ENCODE peak calls at places on chromosomes 16 and 17, in ten cellular contexts. L is AG10803; P is CD8-positive, alpha-beta T cell; U is WTC11; H is AG04450; O is choroid plexus epithelial cell; N is B cell; X is HL-60; T is CD4-positive, alpha-beta T cell; Z is tibial artery. I is an unnamed sample.

GRCh38 chr16:1929105-1929504 is 10.9 kb upstream of the HS3ST6 start:
- DNase-seq in P (no peak), N (no peak), L (peak), T (no peak), X (no peak), Z (no peak), U (no peak), O (no peak), H (no peak), I (no peak)

GRCh38 chr16:22816475-22816874 is 2.5 kb downstream of the HS3ST2 start:
- DNase-seq in L (no peak), T (no peak), O (no peak), U (no peak), X (no peak), H (no peak), N (no peak), Z (no peak), P (no peak), I (no peak)

GRCh38 chr17:47267354-47267828 is 13.8 kb downstream of the ITGB3 start:
- DNase-seq in N (no peak), P (no peak), O (peak), H (peak), U (no peak), Z (no peak), T (no peak), L (peak), X (no peak), I (peak)

GRCh38 chr16:69831212-69832123 is 69.3 kb downstream of the WWP2 start:
- DNase-seq in N (no peak), X (no peak), T (no peak), L (peak), U (no peak), P (no peak), O (peak), Z (no peak), H (no peak), I (peak)

GRCh38 chr16:77459534-77460412 is 24.9 kb upstream of the ADAMTS18 start:
- DNase-seq in L (no peak), H (no peak), N (no peak), Z (no peak), U (no peak), O (peak), X (no peak), P (no peak), T (no peak), I (no peak)

GRCh38 chr17:52827526-52827925 is 669.0 kb upstream of the CA10 start:
- DNase-seq in Z (no peak), N (no peak), H (no peak), U (no peak), L (no peak), T (no peak), O (no peak), X (no peak), P (no peak), I (no peak)

GRCh38 chr16:22300427-22301071 is 3.3 kb downstream of the POLR3E start:
- DNase-seq in U (peak), Z (no peak), X (no peak), O (peak), L (peak), N (no peak), T (peak), P (peak), H (peak), I (peak)

GRCh38 chr17:48488548-48489106 is 42.2 kb downstream of the HOXB1 start:
- DNase-seq in X (no peak), O (no peak), U (no peak), H (no peak), L (no peak), Z (no peak), P (no peak), T (no peak), N (no peak), I (no peak)

GRCh38 chr17:38602862-38603785 is 2.6 kb downstream of the SRCIN1 start:
- DNase-seq in H (no peak), L (no peak), X (no peak), N (no peak), O (no peak), Z (no peak), T (no peak), P (no peak), U (no peak), I (no peak)

DNA sequence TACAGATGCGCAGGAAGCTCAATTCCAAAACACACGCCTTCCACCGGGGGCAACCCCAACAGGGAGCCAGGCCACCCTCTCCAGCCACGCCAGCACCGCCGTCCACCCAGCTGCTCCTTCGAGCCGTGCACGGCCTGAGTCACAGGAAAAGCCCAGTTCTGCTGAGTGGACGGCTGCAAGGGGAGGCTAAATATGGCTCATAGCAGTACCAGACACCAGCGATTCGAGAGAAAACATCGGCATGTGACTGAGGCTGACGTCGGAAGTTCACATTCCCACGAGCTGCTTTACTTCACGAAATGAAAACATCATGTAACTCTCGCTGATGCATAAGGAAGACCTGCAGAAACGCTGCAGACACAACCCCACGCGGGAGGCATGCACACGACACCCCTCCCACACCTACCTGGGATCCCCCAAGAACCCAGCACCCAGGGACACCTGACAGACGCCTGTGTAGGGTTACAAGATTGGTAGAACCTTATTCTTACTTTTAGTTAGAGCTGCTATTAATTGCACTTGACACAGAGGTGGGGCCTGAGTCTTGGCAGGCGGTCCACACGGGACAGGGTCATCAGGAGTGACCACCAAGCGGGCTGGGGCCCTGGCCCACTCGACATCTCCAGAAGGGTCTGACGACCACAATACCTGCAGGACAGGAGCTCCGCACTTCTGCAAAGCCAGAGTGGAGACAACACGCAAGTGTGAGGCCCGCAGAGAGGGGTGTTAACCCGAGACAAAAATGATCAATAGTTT is 116.8 kb downstream of the ANKRD11 start:
- DNase-seq in H (no peak), X (no peak), N (no peak), L (peak), O (peak), U (no peak), P (no peak), Z (peak), T (no peak), I (no peak)
- TF ChIP-seq CTCF in H (no peak), X (no peak), N (no peak), L (no peak), O (no peak), U (no peak), P (no peak), Z (no peak), T (no peak), I (no peak)

GRCh38 chr16:66277311-66278070 is 89.0 kb upstream of the CDH5 start:
- DNase-seq in U (no peak), Z (no peak), N (no peak), H (no peak), O (no peak), L (no peak), T (no peak), X (no peak), P (no peak), I (no peak)

GRCh38 chr16:66273644-66274334 is 92.7 kb upstream of the CDH5 start:
- DNase-seq in O (peak), P (no peak), L (peak), H (no peak), U (peak), Z (no peak), N (no peak), X (no peak), T (no peak), I (peak)

GRCh38 chr16:66274335-66275110 is 92.0 kb upstream of the CDH5 start:
- DNase-seq in H (no peak), L (peak), N (no peak), O (peak), U (no peak), P (no peak), X (no peak), Z (no peak), T (no peak), I (peak)

GRCh38 chr16:66278111-66278531 is 88.4 kb upstream of the CDH5 start:
- DNase-seq in O (no peak), H (no peak), T (no peak), L (no peak), X (no peak), Z (no peak), N (no peak), U (no peak), P (no peak), I (no peak)

GRCh38 chr16:66275795-66276428 is 90.6 kb upstream of the CDH5 start:
- DNase-seq in O (peak), P (no peak), U (peak), T (no peak), X (no peak), L (peak), Z (no peak), N (no peak), H (no peak), I (peak)
- TF ChIP-seq CTCF in O (peak), P (no peak), U (peak), T (peak), X (peak), L (peak), Z (peak), N (peak), H (peak), I (peak)

GRCh38 chr17:3639981-3640596 is 3.5 kb downstream of the CTNS start:
- DNase-seq in N (no peak), L (peak), H (no peak), U (no peak), P (no peak), X (no peak), O (peak), T (no peak), Z (no peak), I (peak)

GRCh38 chr17:3641014-3641413 is 4.5 kb downstream of the CTNS start:
- DNase-seq in Z (no peak), O (no peak), L (no peak), H (no peak), P (no peak), T (no peak), N (no peak), X (no peak), U (no peak), I (no peak)

GRCh38 chr17:3636908-3637373 is 381 bp downstream of the CTNS start:
- DNase-seq in P (peak), X (no peak), O (no peak), N (no peak), U (peak), L (no peak), H (no peak), T (peak), Z (no peak), I (no peak)

GRCh38 chr17:3636154-3636907 is at the start of the genes CTNS and SHPK:
- DNase-seq in O (peak), P (peak), T (peak), U (peak), L (peak), Z (peak), X (peak), N (peak), H (peak), I (peak)

GRCh38 chr17:3635474-3636153 is 436 bp downstream of the SHPK start:
- DNase-seq in H (no peak), L (no peak), X (no peak), N (no peak), T (no peak), Z (no peak), U (no peak), P (no peak), O (no peak), I (no peak)
- TF ChIP-seq CTCF in H (no peak), L (no peak), X (no peak), N (no peak), T (no peak), Z (no peak), U (no peak), P (no peak), O (no peak), I (no peak)

DNA sequence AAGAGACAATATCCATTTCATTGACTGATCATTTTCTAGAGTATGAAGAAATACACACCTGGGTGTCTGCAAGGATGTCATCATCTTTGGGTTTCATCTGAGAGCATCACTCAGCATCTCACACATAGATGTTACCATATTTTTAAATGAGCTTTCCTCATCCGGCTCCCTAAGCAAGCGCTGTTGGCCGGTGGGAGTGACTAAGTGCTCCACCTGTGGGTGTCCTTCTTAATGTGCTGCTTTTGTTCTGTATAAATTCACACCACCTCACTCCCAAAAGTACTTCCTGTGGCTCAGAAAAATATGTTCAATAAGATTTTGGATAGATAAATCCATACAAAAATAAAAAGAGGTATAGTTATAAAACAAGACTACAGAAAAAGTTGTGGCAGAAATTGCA is 7.4 kb downstream of the SSTR2 start:
- DNase-seq in L (no peak), Z (no peak), X (no peak), O (no peak), P (no peak), T (no peak), H (no peak), U (no peak), N (no peak), I (no peak)
- TF ChIP-seq CTCF in L (no peak), Z (no peak), X (no peak), O (no peak), P (no peak), T (no peak), H (no peak), U (no peak), N (no peak), I (no peak)

GRCh38 chr17:5078106-5079028 is at the start of gene ZFP3:
- DNase-seq in T (peak), H (peak), L (peak), Z (peak), P (peak), O (peak), X (no peak), U (peak), N (peak), I (no peak)
- TF ChIP-seq CTCF in T (no peak), H (peak), L (peak), Z (no peak), P (peak), O (no peak), X (no peak), U (no peak), N (peak), I (no peak)

DNA sequence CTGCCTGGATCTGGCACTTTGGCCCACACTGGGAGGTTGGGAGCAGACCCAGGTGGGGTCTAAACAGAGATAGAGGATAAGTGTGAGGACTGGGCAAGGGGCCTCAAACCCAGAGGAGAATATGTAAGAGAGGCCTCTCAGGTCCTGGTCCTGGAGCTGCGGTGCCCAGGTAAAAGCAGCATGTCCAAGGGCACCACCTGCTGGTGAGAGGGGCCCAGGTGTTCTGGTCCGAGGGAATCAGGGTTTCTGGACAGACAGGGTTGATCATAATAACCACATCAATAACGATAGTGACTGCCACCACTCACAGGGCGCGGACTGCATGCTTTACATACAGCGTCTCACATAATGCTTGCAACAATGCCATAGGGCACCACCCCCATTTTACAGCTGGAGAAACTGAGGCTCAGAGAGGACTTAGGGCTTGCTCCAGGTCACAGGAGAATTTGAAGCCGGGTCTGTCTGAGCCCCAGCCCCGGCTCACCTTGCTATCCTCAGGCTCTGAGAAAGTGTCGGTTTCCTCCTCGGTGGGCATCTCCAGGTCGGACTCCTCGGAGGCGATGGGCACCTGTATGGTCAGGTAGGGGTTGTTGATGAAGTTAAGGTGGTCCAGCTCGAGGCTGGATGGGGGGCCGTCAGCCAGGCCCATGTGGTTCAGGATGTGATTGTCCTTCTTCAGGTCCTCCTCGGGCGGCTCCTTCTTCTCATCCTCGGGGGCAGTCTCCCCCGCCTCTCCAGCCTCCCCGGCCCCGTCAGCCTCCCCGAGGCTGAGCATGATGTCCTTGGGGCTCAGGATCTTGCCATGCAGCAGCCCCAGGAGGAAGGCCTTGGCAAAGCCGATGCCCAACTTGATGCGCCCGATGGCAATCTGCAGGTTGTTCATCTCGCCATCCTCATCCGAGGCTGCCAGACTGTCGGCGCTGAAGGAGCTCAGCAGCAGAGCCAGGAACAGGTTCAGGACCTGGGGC is 19.1 kb upstream of the CD79B start:
- DNase-seq in T (peak), U (peak), N (peak), X (no peak), Z (no peak), H (no peak), O (no peak), L (no peak), P (peak), I (no peak)
- TF ChIP-seq CTCF in T (peak), U (peak), N (peak), X (no peak), Z (no peak), H (no peak), O (peak), L (no peak), P (no peak), I (peak)

DNA sequence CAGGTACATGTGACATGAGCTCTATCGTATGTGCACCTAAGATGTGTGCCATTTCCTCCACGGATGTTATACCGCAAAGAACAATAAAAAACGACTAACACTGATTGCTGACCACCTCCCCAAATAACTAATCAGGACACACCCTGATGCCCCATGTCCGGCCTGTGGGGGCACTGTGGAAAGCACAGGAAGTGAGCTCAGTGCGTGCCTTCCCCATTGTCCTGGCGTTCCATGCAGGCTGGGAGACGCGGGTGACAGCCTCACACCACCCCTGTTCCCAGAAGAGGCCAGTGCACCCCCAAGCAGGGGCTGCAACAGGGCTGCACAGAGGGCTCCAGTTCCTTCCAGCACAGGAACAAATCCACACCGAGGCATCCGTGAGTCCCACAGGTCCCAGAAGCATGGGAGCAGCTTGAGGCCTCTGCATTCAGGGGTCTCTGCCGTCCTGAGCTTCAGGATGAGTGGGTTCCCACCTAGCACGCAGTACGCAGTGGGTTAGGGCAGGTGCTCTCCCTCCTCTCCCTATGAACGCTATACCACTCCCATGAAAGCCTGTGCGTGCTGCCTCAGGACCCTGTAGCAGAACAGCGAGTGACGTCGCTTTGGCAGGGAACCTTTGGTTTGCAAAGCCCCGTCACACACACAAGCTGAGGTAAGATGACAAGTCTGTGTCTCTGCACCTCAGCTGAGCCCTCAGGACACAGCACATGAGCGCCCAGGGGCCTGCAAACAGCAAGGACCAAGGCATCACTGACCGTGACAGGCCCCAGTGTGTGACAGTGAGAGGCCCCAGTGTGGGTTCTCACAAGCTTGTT is 117.7 kb downstream of the ZNF778 start:
- DNase-seq in N (no peak), L (no peak), H (no peak), T (no peak), X (no peak), U (no peak), P (no peak), Z (no peak), O (no peak), I (no peak)
- TF ChIP-seq CTCF in N (no peak), L (peak), H (peak), T (no peak), X (no peak), U (no peak), P (no peak), Z (no peak), O (peak), I (peak)

GRCh38 chr16:13896543-13897182 is 23.3 kb upstream of the ERCC4 start:
- DNase-seq in X (no peak), N (no peak), H (no peak), Z (no peak), O (no peak), P (no peak), U (no peak), L (no peak), T (no peak), I (no peak)
- TF ChIP-seq CTCF in X (no peak), N (no peak), H (peak), Z (no peak), O (peak), P (no peak), U (no peak), L (peak), T (no peak), I (peak)

DNA sequence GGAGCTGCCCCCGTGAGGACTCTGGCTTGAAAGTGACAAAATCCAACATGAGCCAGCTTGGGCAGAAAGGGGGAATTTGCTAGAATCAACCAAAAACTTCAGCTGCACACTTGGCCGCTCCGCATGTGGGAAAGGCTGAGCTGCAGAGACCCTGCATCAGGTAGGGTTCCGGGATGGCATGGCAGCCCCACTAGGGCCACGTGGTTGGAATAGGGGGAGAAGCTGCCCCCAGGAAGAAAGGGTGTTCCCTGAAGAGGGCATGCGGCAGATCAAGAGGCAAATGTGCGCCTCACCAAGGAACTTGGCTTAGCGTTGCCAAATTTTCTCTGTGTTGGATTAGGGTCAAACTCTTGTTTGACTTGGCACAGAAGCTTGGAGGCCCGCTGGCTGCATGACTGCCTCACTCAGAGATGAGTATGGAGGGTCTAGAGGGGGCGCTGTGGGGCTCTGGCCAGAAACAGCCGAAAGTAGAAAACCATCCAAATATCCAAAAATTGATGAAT is 29.2 kb upstream of the WFIKKN2 start:
- DNase-seq in P (no peak), U (peak), T (no peak), O (peak), H (no peak), Z (no peak), X (no peak), N (no peak), L (no peak), I (no peak)
- TF ChIP-seq CTCF in P (no peak), U (peak), T (no peak), O (peak), H (peak), Z (no peak), X (no peak), N (no peak), L (no peak), I (peak)

I was measured in HFFc6.